ENCODE peak calls at places on chromosome 21, in five cellular contexts. Y is fibroblast of the aortic adventitia; X is Calu3; H is activated naive CD8-positive, alpha-beta T cell treated with anti-CD3 and anti-CD28 coated beads, Interleukin-2, amount 50 U/mL, for 24 hours; R is HEK293T. I is an unnamed sample.

GRCh38 chr21:16534408-16535099 is 804.8 kb downstream of the USP25 start:
- DNase-seq in H (no peak), Y (peak), X (no peak), R (peak), I (no peak)

GRCh38 chr21:17730782-17731181 is 88.4 kb downstream of the C21orf91 start:
- DNase-seq in H (no peak), X (no peak), R (no peak), Y (no peak), I (no peak)

GRCh38 chr21:19832551-19832950 is 1165.7 kb upstream of the NCAM2 start:
- DNase-seq in X (no peak), Y (no peak), H (no peak), R (no peak), I (no peak)

GRCh38 chr21:22364163-22364562 is 1366.0 kb downstream of the NCAM2 start:
- DNase-seq in R (no peak), X (no peak), Y (no peak), H (no peak), I (no peak)

GRCh38 chr21:43597052-43597451 is 62.2 kb downstream of the HSF2BP start:
- DNase-seq in Y (peak), H (no peak), R (no peak), X (no peak), I (no peak)

GRCh38 chr21:36208326-36209013 is 51.8 kb downstream of the DOP1B start:
- DNase-seq in R (no peak), H (no peak), Y (no peak), X (no peak), I (no peak)

GRCh38 chr21:29625990-29626389 is 313.8 kb downstream of the GRIK1 start:
- DNase-seq in Y (no peak), X (no peak), R (no peak), H (no peak), I (no peak)

GRCh38 chr21:43600642-43601397 is 58.5 kb downstream of the HSF2BP start:
- DNase-seq in Y (peak), X (peak), H (no peak), R (no peak), I (no peak)

GRCh38 chr21:46098303-46099141 is 610 bp downstream of the COL6A2 start:
- DNase-seq in H (peak), R (no peak), Y (peak), X (no peak), I (peak)

GRCh38 chr21:37435120-37435519 is 68.5 kb downstream of the DYRK1A start:
- DNase-seq in H (peak), X (no peak), Y (peak), R (peak), I (peak)

GRCh38 chr21:45459171-45460010 is 54.4 kb downstream of the COL18A1 start:
- DNase-seq in H (no peak), Y (no peak), R (no peak), X (no peak), I (no peak)

GRCh38 chr21:38330671-38331070 is 73.9 kb downstream of the KCNJ15 start:
- DNase-seq in X (no peak), H (no peak), Y (no peak), R (no peak), I (no peak)

GRCh38 chr21:45262041-45262581 is 25.6 kb downstream of the POFUT2 start:
- DNase-seq in H (no peak), X (no peak), Y (no peak), R (no peak), I (no peak)

GRCh38 chr21:42652527-42653491 is 612 bp upstream of the PDE9A start:
- DNase-seq in Y (no peak), R (peak), H (no peak), X (peak), I (no peak)

GRCh38 chr21:29418813-29419212 is 120.1 kb downstream of the BACH1 start:
- DNase-seq in X (no peak), H (no peak), R (no peak), Y (no peak), I (no peak)

GRCh38 chr21:27040738-27041137 is 73.8 kb upstream of the ADAMTS5 start:
- DNase-seq in Y (no peak), H (no peak), X (no peak), R (no peak), I (no peak)

GRCh38 chr21:41557884-41558283 is 49.9 kb upstream of the TMPRSS2 start:
- DNase-seq in X (no peak), R (no peak), H (no peak), Y (no peak), I (no peak)

GRCh38 chr21:36584980-36585940 is 105.3 kb upstream of the CLDN14 start:
- DNase-seq in H (no peak), X (no peak), R (no peak), Y (no peak), I (no peak)

GRCh38 chr21:34648739-34649297 is 20.0 kb upstream of the CLIC6 start:
- DNase-seq in R (no peak), Y (no peak), X (no peak), H (no peak), I (no peak)

GRCh38 chr21:45309541-45310381 is 22.1 kb upstream of the POFUT2 start:
- DNase-seq in R (no peak), X (no peak), Y (no peak), H (no peak), I (no peak)

GRCh38 chr21:14550200-14550599 is 4.1 kb upstream of the SAMSN1 start:
- DNase-seq in H (no peak), X (peak), Y (no peak), R (no peak), I (no peak)

GRCh38 chr21:43727571-43728466 is 8.9 kb downstream of the PDXK start:
- DNase-seq in H (no peak), Y (no peak), R (no peak), X (peak), I (no peak)

GRCh38 chr21:29434081-29434480 is 135.4 kb downstream of the BACH1 start:
- DNase-seq in Y (no peak), R (no peak), X (no peak), H (no peak), I (no peak)

GRCh38 chr21:37072239-37072987 is 458 bp downstream of the PIGP start:
- DNase-seq in R (peak), X (peak), H (no peak), Y (peak), I (no peak)

GRCh38 chr21:41823166-41823565 is 56.0 kb downstream of the PRDM15 start:
- DNase-seq in R (no peak), X (no peak), Y (no peak), H (no peak), I (no peak)

GRCh38 chr21:41848533-41848932 is 30.6 kb downstream of the PRDM15 start:
- DNase-seq in X (no peak), Y (no peak), R (no peak), H (no peak), I (no peak)